ENCODE peak calls at places on chromosomes 1 and 21, in four cellular contexts. J is tibial artery, M is right lobe of liver, A is left lung. S is an unnamed sample.
A peak's percentile ranks its signal among the peaks of the same experiment; 100 is the strongest.

GRCh38 chr1:6470132-6471085 is 4.4 kb upstream of the TNFRSF25 start:
- DNase-seq in J (no peak), A (no peak), M (peak; percentile 56), S (no peak)

GRCh38 chr21:31915566-31915965 is 42.7 kb downstream of the HUNK start:
- DNase-seq in A (no peak), M (no peak), J (no peak), S (no peak)

GRCh38 chr1:222813866-222814535 is 838 bp upstream of the DISP1 start:
- DNase-seq in A (no peak), J (no peak), M (no peak), S (no peak)

GRCh38 chr1:109761227-109762038 is 2.3 kb downstream of the EPS8L3 start:
- DNase-seq in M (no peak), A (peak; percentile 58), J (peak; percentile 57), S (no peak)

GRCh38 chr1:6180215-6180577 is at the start of gene CHD5:
- DNase-seq in M (no peak), J (no peak), A (no peak), S (no peak)

GRCh38 chr1:45304311-45305081 is 22.2 kb upstream of the HPDL start:
- DNase-seq in J (peak; percentile 59), M (peak; percentile 80), A (no peak), S (peak; percentile 77)

GRCh38 chr1:87330201-87330953 is 1.7 kb downstream of the LMO4 start:
- DNase-seq in A (peak; percentile 45), M (no peak), J (no peak), S (peak; percentile 52)

GRCh38 chr1:40633563-40634376 is 31.7 kb downstream of the RIMS3 start:
- DNase-seq in M (no peak), J (no peak), A (no peak), S (no peak)

GRCh38 chr1:32771561-32772280 is 45.4 kb downstream of the YARS1 start:
- DNase-seq in J (no peak), M (no peak), A (no peak), S (no peak)

DNA sequence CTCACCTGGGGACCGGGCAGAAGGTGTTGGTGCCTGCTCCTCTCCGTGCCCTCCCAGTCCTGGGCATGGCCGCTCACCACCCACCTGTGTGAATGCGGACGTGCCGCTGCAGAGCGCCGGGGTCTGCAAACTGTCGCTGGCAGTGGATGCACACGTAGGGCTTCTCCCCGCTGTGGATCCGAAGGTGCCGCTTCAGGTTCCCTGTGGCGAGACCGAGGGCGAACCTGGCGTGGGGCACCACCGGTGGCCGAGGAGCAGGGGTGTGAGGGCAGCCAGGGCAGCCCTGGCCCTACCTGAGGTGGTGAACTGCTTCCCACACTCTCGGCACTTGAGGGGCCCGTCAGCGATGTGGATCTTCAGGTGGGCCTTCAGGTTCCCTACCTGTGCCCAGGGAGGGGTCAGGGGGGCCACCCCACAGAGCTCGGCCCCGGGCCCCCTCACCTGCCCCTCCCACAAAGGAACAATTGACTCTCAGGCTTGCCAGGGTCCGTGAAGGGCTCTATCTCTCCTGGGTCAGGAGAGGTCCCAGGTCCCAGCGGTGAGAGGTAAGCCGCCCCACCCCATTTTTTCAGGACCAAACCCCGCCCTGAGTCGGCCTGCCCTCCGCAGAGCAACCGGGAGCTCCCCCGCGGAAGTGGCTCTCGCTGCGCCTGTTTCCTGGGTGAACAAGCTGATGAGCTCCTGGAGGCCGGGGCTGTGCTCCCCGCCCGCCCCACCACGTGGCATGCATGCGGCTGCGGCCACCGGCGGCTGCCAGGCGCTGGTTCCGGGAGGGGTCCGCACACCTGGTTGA is 32.2 kb downstream of the ZBTB17 start:
- DNase-seq in A (no peak), M (no peak), J (no peak), S (peak; percentile 75)
- H3K36me3 ChIP-seq in A (no peaks in the 10 kb centered on the region), M (no peaks in the 10 kb centered on the region), J (peaks cover 83% of the 10 kb centered on the region), S (peaks cover 13% of the 10 kb centered on the region)

DNA sequence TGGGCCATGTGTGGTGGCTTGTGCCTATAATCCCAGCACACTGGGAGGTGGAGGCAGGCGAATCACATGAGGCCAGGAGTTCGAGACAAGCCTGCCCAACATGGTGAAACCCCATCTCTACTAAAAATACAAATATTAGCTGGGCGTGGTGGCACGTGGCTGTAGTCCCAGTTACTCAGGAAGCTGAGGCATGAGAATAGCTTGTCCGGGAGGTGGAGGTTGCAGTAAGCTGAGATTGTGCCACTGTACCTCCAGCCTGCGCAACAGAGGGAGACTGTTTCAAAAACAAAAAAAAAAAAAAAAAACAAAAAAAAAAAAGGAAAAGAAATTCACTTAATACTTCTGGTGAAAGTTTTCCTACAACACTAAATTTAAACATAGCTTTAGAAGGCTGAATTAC is 35.4 kb downstream of the GTF2B start:
- DNase-seq in J (no peak), A (no peak), M (no peak), S (no peak)
- H3K36me3 ChIP-seq in J (peaks cover 68% of the 10 kb centered on the region), A (no peaks in the 10 kb centered on the region), M (peaks cover 5% of the 10 kb centered on the region), S (peaks cover 2% of the 10 kb centered on the region)

GRCh38 chr21:42002421-42002958 is 7.7 kb downstream of the ZBTB21 start:
- DNase-seq in M (no peak), A (no peak), J (no peak), S (no peak)
- H3K36me3 ChIP-seq in M (no peaks in the 10 kb centered on the region), A (no peaks in the 10 kb centered on the region), J (peaks cover 3% of the 10 kb centered on the region), S (peaks cover 3% of the 10 kb centered on the region)

GRCh38 chr1:213008564-213008963 is 7.1 kb downstream of the ANGEL2 start:
- DNase-seq in J (no peak), M (no peak), A (no peak), S (no peak)
- H3K36me3 ChIP-seq in J (peaks cover 39% of the 10 kb centered on the region), M (no peaks in the 10 kb centered on the region), A (no peaks in the 10 kb centered on the region), S (peaks cover 1% of the 10 kb centered on the region)

GRCh38 chr1:171590022-171590421 is 32.0 kb upstream of the MYOCOS start:
- DNase-seq in M (no peak), J (no peak), A (no peak), S (no peak)
- H3K36me3 ChIP-seq in M (no peaks in the 10 kb centered on the region), J (peaks cover 72% of the 10 kb centered on the region), A (no peaks in the 10 kb centered on the region), S (peaks cover 10% of the 10 kb centered on the region)

DNA sequence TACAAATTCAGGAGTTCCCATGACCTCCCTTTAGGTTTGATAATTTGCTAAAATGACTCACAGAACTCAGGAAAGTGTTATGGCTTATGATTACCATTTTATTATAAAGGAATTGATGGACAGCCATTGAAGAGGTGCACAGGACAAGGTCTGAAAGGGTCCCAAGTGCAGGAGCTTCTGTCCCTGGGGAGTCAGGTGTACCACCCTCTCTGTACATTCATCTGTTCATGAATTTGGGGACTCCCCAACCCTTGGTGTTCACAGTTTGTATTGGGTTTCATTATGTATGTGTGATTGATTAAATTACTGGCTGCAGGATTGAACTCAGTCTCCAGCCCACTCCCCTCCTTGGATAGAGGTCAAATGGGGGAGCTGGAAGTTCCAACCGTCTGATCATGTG is 10.8 kb upstream of the IL10RB start:
- DNase-seq in J (no peak), A (no peak), M (no peak), S (no peak)
- H3K36me3 ChIP-seq in J (peaks cover 76% of the 10 kb centered on the region), A (no peaks in the 10 kb centered on the region), M (peaks cover 2% of the 10 kb centered on the region), S (peaks cover 6% of the 10 kb centered on the region)

GRCh38 chr1:165893507-165893906 is 66.1 kb downstream of the UCK2 start:
- DNase-seq in M (no peak), J (no peak), A (no peak), S (no peak)

GRCh38 chr1:165890684-165891083 is 63.3 kb downstream of the UCK2 start:
- DNase-seq in A (no peak), J (no peak), M (no peak), S (no peak)

GRCh38 chr1:165888552-165888920 is 61.1 kb downstream of the UCK2 start:
- DNase-seq in J (no peak), M (no peak), A (no peak), S (no peak)

GRCh38 chr1:165892935-165893334 is 65.5 kb downstream of the UCK2 start:
- DNase-seq in J (no peak), M (no peak), A (no peak), S (no peak)

GRCh38 chr1:165891461-165891860 is 64.0 kb downstream of the UCK2 start:
- DNase-seq in M (no peak), A (no peak), J (no peak), S (no peak)
- H3K36me3 ChIP-seq in M (no peaks in the 10 kb centered on the region), A (no peaks in the 10 kb centered on the region), J (peaks cover 21% of the 10 kb centered on the region), S (no peaks in the 10 kb centered on the region)

DNA sequence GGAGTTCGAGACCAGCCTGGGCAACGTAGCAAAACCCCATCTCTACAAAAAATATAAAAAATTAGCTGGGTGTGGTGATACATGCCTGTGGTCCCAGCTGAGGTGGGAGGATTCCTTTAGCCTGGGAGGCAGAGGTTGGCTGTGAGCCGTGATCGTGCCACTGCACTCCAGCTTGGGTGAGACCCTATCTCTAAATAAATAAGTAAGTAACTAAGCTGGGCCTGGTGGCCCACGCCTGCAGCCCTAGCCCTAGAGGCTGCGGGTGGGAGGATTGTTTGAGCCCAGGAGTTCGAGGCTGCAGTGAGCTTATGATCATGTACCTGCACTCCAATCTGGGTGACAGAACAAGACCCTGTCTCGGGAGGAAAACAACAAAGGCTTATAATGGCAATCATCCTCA is 4.6 kb downstream of the CLIC4 start:
- DNase-seq in J (no peak), M (no peak), A (no peak), S (no peak)
- H3K36me3 ChIP-seq in J (no peaks in the 10 kb centered on the region), M (no peaks in the 10 kb centered on the region), A (no peaks in the 10 kb centered on the region), S (no peaks in the 10 kb centered on the region)

S was measured in aorta.